ENCODE peak calls at places on chromosomes 4 and X, in nine cellular contexts. H is choroid plexus epithelial cell, X is endothelial cell, L is activated B cell treated with CpG ODN at 0.5 μM for 24 hours, F is psoas muscle, Y is CD14-positive monocyte, V is AG09319, M is IMR-90, P is left lung. N is an unnamed sample.

GRCh38 chr4:107072836-107073736 is 37.0 kb upstream of the DKK2 start:
- DNase-seq in H (no peak), X (no peak), L (no peak), F (no peak), Y (no peak), V (no peak), M (no peak), P (peak), N (no peak)

GRCh38 chr4:123406862-123407261 is 10.3 kb downstream of the SPRY1 start:
- DNase-seq in H (no peak), X (no peak), L (no peak), F (no peak), Y (no peak), V (no peak), M (no peak), P (no peak), N (no peak)

GRCh38 chr4:153541426-153542096 is 75.4 kb downstream of the TMEM131L start:
- DNase-seq in H (peak), X (no peak), L (no peak), F (no peak), Y (no peak), V (peak), M (peak), P (no peak), N (peak)

GRCh38 chrX:119189586-119189985 is 46.5 kb upstream of the PGRMC1 start:
- DNase-seq in H (peak), X (no peak), L (no peak), F (peak), Y (no peak), V (no peak), M (no peak), P (no peak), N (no peak)

GRCh38 chr4:38531126-38531737 is 132.8 kb upstream of the KLF3 start:
- DNase-seq in H (peak), X (no peak), L (no peak), F (no peak), Y (no peak), V (no peak), M (peak), P (no peak), N (no peak)

GRCh38 chrX:118976599-118977340 is 2.4 kb downstream of the LONRF3 start:
- DNase-seq in H (no peak), X (peak), L (peak), F (peak), Y (peak), V (no peak), M (no peak), P (peak), N (peak)

GRCh38 chrX:39445336-39445735 is 644.1 kb downstream of the MID1IP1 start:
- DNase-seq in H (peak), X (peak), L (no peak), F (no peak), Y (no peak), V (no peak), M (no peak), P (no peak), N (peak)

GRCh38 chr4:150314031-150314430 is 235.8 kb downstream of the DCLK2 start:
- DNase-seq in H (no peak), X (no peak), L (no peak), F (no peak), Y (no peak), V (no peak), M (no peak), P (no peak), N (no peak)

GRCh38 chrX:123803331-123803983 is 56.4 kb upstream of the XIAP start:
- DNase-seq in H (peak), X (peak), L (no peak), F (no peak), Y (peak), V (no peak), M (peak), P (no peak), N (peak)

GRCh38 chr4:28879178-28879577 is 1841.0 kb upstream of the PCDH7 start:
- DNase-seq in H (peak), X (no peak), L (no peak), F (no peak), Y (no peak), V (no peak), M (peak), P (no peak), N (no peak)
- TF ChIP-seq CTCF in H (no peak), X (no peak), L (no peak), F (no peak), Y (no peak), V (no peak), M (no peak), P (no peak), N (no peak)

GRCh38 chrX:106963111-106963510 is 36.9 kb downstream of the MORC4 start:
- DNase-seq in H (no peak), X (no peak), L (no peak), F (no peak), Y (no peak), V (no peak), M (peak), P (no peak), N (no peak)

GRCh38 chrX:106955004-106955772 is 35.0 kb downstream of the CLDN2 start:
- DNase-seq in H (peak), X (no peak), L (no peak), F (no peak), Y (no peak), V (no peak), M (peak), P (no peak), N (no peak)

GRCh38 chrX:106964290-106964689 is 35.7 kb downstream of the MORC4 start:
- DNase-seq in H (no peak), X (no peak), L (no peak), F (no peak), Y (no peak), V (no peak), M (no peak), P (no peak), N (no peak)

GRCh38 chrX:106957856-106958255 is 37.7 kb downstream of the CLDN2 start:
- DNase-seq in H (no peak), X (no peak), L (no peak), F (no peak), Y (no peak), V (no peak), M (peak), P (no peak), N (no peak)

GRCh38 chrX:106959897-106960296 is 39.7 kb downstream of the CLDN2 start:
- DNase-seq in H (peak), X (no peak), L (no peak), F (no peak), Y (no peak), V (no peak), M (peak), P (no peak), N (peak)
- TF ChIP-seq CTCF in H (peak), X (no peak), L (no peak), F (no peak), Y (no peak), V (peak), M (peak), P (no peak), N (peak)

DNA sequence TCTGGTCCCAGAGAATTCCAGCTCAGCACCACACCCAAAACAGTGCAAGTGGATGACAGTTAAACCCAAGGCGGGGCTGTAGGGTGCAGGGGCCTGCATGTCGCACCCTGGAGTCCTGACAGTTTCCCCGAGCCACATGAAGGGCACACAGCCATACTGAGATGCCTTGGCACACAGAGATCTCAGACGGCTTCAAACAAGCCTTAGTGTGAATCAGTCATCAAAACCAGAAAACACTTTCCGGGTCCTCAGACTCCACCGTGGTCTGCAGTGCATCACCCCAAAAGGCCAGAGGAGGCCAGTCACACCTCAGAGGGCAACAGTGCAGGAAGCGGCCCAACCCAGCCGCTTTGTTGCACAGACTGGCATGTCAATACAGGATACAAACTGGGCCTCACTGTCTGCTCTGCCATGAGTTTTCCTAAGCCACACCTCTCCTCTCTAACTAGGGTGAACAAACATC is 64.6 kb upstream of the ENPP6 start:
- DNase-seq in H (no peak), X (peak), L (no peak), F (no peak), Y (no peak), V (no peak), M (no peak), P (no peak), N (peak)
- TF ChIP-seq CTCF in H (no peak), X (no peak), L (no peak), F (no peak), Y (no peak), V (no peak), M (no peak), P (no peak), N (no peak)

GRCh38 chrX:80282535-80282934 is 137.7 kb upstream of the TENT5D start:
- DNase-seq in H (no peak), X (no peak), L (no peak), F (no peak), Y (no peak), V (no peak), M (no peak), P (no peak), N (no peak)
- TF ChIP-seq CTCF in H (no peak), X (peak), L (no peak), F (no peak), Y (no peak), V (peak), M (peak), P (no peak), N (peak)

GRCh38 chr4:182809417-182810102 is 107.6 kb downstream of the DCTD start:
- DNase-seq in H (peak), X (peak), L (no peak), F (no peak), Y (no peak), V (no peak), M (no peak), P (no peak), N (no peak)
- TF ChIP-seq CTCF in H (peak), X (no peak), L (no peak), F (no peak), Y (peak), V (no peak), M (peak), P (no peak), N (no peak)

GRCh38 chr4:135917016-135917415 is 1615.3 kb downstream of the PCDH18 start:
- DNase-seq in H (peak), X (no peak), L (no peak), F (no peak), Y (no peak), V (no peak), M (peak), P (no peak), N (peak)
- TF ChIP-seq CTCF in H (no peak), X (no peak), L (no peak), F (no peak), Y (no peak), V (no peak), M (no peak), P (no peak), N (no peak)

GRCh38 chrX:153184787-153185186 is 5.7 kb downstream of the MAGEA1 start:
- DNase-seq in H (no peak), X (no peak), L (no peak), F (no peak), Y (no peak), V (no peak), M (no peak), P (no peak), N (no peak)

GRCh38 chrX:153179131-153179530 is at the start of gene MAGEA1:
- DNase-seq in H (no peak), X (no peak), L (no peak), F (no peak), Y (no peak), V (no peak), M (no peak), P (no peak), N (no peak)

GRCh38 chrX:153181822-153182221 is 2.7 kb downstream of the MAGEA1 start:
- DNase-seq in H (no peak), X (no peak), L (no peak), F (no peak), Y (no peak), V (no peak), M (no peak), P (no peak), N (no peak)
- TF ChIP-seq CTCF in H (no peak), X (no peak), L (no peak), F (no peak), Y (no peak), V (no peak), M (no peak), P (no peak), N (no peak)

N was measured in MCF 10A.